ENCODE peak calls at places on chromosomes 4 and X, in four cellular contexts. B, O, Z and S are unnamed samples.

GRCh38 chrX:103446665-103447302 is 70.4 kb downstream of the BEX3 start:
- DNase-seq in B (no peak), Z (no peak), O (no peak), S (no peak)

GRCh38 chr4:24651266-24651665 is 66.9 kb upstream of the DHX15 start:
- DNase-seq in B (no peak), O (no peak), Z (no peak), S (no peak)

GRCh38 chrX:22746081-22746480 is 253.7 kb upstream of the DDX53 start:
- DNase-seq in Z (no peak), B (no peak), O (no peak), S (no peak)

GRCh38 chr4:83272900-83273299 is 11.7 kb downstream of the COQ2 start:
- DNase-seq in Z (no peak), B (no peak), O (peak; percentile 95), S (no peak)

GRCh38 chrX:110222497-110223257 is 95.2 kb downstream of the AMMECR1 start:
- DNase-seq in O (no peak), B (no peak), Z (no peak), S (no peak)

GRCh38 chr4:185190001-185190856 is 13.6 kb downstream of the CFAP97 start:
- DNase-seq in O (no peak), B (no peak), Z (no peak), S (no peak)

GRCh38 chrX:104539081-104539480 is 26.9 kb upstream of the IL1RAPL2 start:
- DNase-seq in B (no peak), O (no peak), Z (no peak), S (no peak)

GRCh38 chrX:46912673-46913491 is 661 bp downstream of the JADE3 start:
- DNase-seq in B (peak; percentile 39), Z (peak; percentile 18), O (no peak), S (peak; percentile 59)

GRCh38 chrX:24231169-24231568 is 81.6 kb downstream of the ZFX start:
- DNase-seq in O (no peak), B (no peak), Z (peak; percentile 38), S (no peak)

GRCh38 chrX:44303119-44303518 is 40.4 kb downstream of the EFHC2 start:
- DNase-seq in O (no peak), B (no peak), Z (no peak), S (no peak)

GRCh38 chr4:155047755-155048154 is 160.7 kb upstream of the NPY2R start:
- DNase-seq in B (no peak), O (no peak), Z (no peak), S (no peak)

GRCh38 chr4:23084559-23085248 is 392.0 kb downstream of the GBA3 start:
- DNase-seq in B (no peak), Z (no peak), O (no peak), S (no peak)

GRCh38 chr4:139950568-139950967 is 203.4 kb downstream of the MAML3 start:
- DNase-seq in B (no peak), O (peak; percentile 83), Z (no peak), S (no peak)

GRCh38 chr4:135050086-135050717 is 848.6 kb upstream of the PABPC4L start:
- DNase-seq in O (no peak), Z (no peak), B (no peak), S (no peak)

GRCh38 chr4:67204441-67204840 is 340.9 kb downstream of the CENPC start:
- DNase-seq in B (no peak), O (no peak), Z (no peak), S (peak; percentile 51)

GRCh38 chr4:32697281-32697814 is 1977.2 kb downstream of the PCDH7 start:
- DNase-seq in Z (no peak), O (no peak), B (no peak), S (no peak)

GRCh38 chrX:70033348-70033747 is 16.4 kb downstream of the AWAT2 start:
- DNase-seq in Z (peak; percentile 53), B (peak; percentile 3), O (no peak), S (peak; percentile 64)

GRCh38 chr4:132863619-132864018 is 285.5 kb upstream of the PCDH10 start:
- DNase-seq in Z (no peak), O (no peak), B (no peak), S (no peak)

GRCh38 chr4:107801766-107802211 is 22.9 kb upstream of the SGMS2 start:
- DNase-seq in B (no peak), O (no peak), Z (no peak), S (no peak)

GRCh38 chr4:81960968-81961367 is 412.8 kb downstream of the HNRNPD start:
- DNase-seq in B (no peak), Z (no peak), O (no peak), S (no peak)

GRCh38 chr4:187172340-187172761 is 448.7 kb upstream of the FAT1 start:
- DNase-seq in B (no peak), O (no peak), Z (no peak), S (no peak)

GRCh38 chr4:152166567-152166966 is 369.3 kb downstream of the FBXW7 start:
- DNase-seq in Z (peak; percentile 23), O (no peak), B (no peak), S (peak; percentile 13)

GRCh38 chrX:122220644-122221373 is 963.3 kb upstream of the GRIA3 start:
- DNase-seq in Z (no peak), B (no peak), O (no peak), S (no peak)

GRCh38 chr4:90238141-90238540 is 110.9 kb downstream of the CCSER1 start:
- DNase-seq in B (no peak), O (no peak), Z (no peak), S (no peak)

GRCh38 chr4:127622621-127622922 is 10.2 kb upstream of the INTU start:
- DNase-seq in B (no peak), O (no peak), Z (no peak), S (peak; percentile 74)

GRCh38 chr4:140630246-140630645 is 61.5 kb upstream of the UCP1 start:
- DNase-seq in O (no peak), Z (no peak), B (no peak), S (no peak)

GRCh38 chr4:121712783-121713182 is 16.0 kb upstream of the ANXA5 start:
- DNase-seq in O (no peak), Z (no peak), B (no peak), S (no peak)

GRCh38 chr4:8433181-8433580 is 7.3 kb downstream of the ACOX3 start:
- DNase-seq in O (no peak), Z (no peak), B (no peak), S (no peak)

GRCh38 chrX:65203545-65203944 is 227.3 kb upstream of the ZC4H2 start:
- DNase-seq in O (no peak), B (no peak), Z (no peak), S (no peak)

GRCh38 chr4:21710212-21710843 is 238.2 kb downstream of the KCNIP4 start:
- DNase-seq in O (no peak), B (no peak), Z (no peak), S (no peak)

GRCh38 chr4:47061435-47061834 is 30.1 kb downstream of the GABRB1 start:
- DNase-seq in Z (no peak), B (no peak), O (no peak), S (no peak)

GRCh38 chrX:19740744-19741143 is 146.7 kb downstream of the SH3KBP1 start:
- DNase-seq in B (peak; percentile 57), O (no peak), Z (no peak), S (no peak)

GRCh38 chr4:55444822-55445221 is 49.1 kb downstream of the TMEM165 start:
- DNase-seq in O (no peak), Z (no peak), B (peak; percentile 7), S (peak; percentile 8)

GRCh38 chr4:159014896-159015295 is 88.0 kb upstream of the RAPGEF2 start:
- DNase-seq in B (no peak), Z (no peak), O (no peak), S (no peak)

GRCh38 chr4:177673980-177674504 is 231.8 kb upstream of the AGA start:
- DNase-seq in B (no peak), O (no peak), Z (no peak), S (no peak)

DNA sequence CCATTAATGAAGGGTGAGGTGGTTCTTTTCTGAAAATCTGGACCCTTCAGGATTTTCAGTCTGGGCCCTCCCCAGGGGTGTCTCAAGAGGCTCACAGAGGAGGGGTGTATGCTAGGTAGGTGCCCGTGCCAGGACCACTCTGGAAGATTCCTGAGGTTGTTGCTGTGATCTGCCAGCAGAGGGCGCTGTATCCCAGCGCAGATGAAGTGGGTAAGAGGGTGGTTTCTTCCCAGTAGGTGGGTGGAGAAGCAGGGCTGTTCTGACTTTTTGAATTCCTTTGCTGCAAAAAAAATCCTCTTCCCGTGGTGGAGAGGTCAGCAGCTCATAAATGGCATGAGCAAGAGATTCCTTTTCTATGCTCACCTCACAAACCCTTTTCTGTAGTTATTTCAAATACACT is 51.1 kb downstream of the SCML1 start:
- DNase-seq in O (no peak), B (peak; percentile 5), Z (peak; percentile 74), S (peak; percentile 80)
- TF ChIP-seq TARDBP in O (no peak), B (no peak), Z (no peak), S (no peak)

GRCh38 chrX:149638860-149639259 is 7.3 kb upstream of the TMEM185A start:
- DNase-seq in B (no peak), Z (no peak), O (no peak), S (no peak)

GRCh38 chrX:149639568-149639967 is 8.0 kb upstream of the TMEM185A start:
- DNase-seq in Z (no peak), O (no peak), B (no peak), S (no peak)

GRCh38 chrX:149643496-149643895 is 11.9 kb upstream of the TMEM185A start:
- DNase-seq in Z (no peak), O (no peak), B (no peak), S (no peak)

GRCh38 chrX:149641832-149642231 is 10.2 kb upstream of the TMEM185A start:
- DNase-seq in B (no peak), O (no peak), Z (no peak), S (no peak)

DNA sequence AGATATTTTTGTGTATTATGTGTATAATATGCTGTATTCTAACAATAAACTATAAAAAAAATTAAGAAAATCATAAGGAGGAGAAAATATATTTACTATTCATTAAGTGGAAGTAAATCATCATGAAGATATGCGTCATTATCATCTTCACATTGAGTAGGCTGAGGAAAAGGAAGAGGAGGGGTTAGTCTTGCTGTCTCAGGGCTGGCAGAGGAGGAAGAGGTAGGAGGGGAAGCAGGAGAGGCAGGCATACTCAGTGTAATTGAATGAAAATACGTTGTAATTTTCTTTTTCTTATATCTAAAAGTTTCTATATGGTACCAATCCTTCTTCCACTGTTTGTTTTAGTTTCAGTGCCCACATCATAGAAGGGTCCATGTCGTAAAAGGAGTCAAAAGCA is 9.8 kb upstream of the TMEM185A start:
- DNase-seq in Z (no peak), O (no peak), B (no peak), S (no peak)
- TF ChIP-seq TARDBP in Z (no peak), O (no peak), B (no peak), S (no peak)

GRCh38 chr4:70728096-70728495 is 6.3 kb downstream of the RUFY3 start:
- DNase-seq in Z (no peak), B (no peak), O (no peak), S (no peak)
- TF ChIP-seq TARDBP in Z (no peak), B (no peak), O (no peak), S (no peak)

DNA sequence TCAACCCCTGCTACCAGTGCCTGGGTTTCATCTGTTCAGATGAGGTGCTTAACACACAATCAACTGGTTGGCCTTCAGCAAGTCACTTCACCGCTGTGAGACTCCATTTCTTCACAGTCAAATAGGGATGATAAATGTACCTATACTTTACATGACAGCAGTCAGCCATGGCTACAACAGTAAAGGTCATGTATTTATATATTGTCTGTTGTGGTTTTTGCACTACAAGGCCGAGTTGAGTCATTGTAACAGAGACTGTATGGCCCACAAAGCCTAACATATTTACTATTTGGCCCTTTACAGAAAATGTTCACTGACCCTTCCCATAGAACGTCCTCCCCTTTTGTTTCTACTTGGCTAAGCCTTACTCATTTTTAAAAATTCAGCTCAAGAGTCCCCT is 404.6 kb upstream of the F9 start:
- DNase-seq in B (no peak), Z (no peak), O (no peak), S (no peak)
- TF ChIP-seq TARDBP in B (no peak), Z (no peak), O (no peak), S (no peak)